ENCODE peak calls at places on chromosomes 11 and 22, in four cellular contexts. W is activated T-helper 9 cell treated with anti-CD3 and anti-CD28 coated beads, Interleukin-2, amount 50 U/mL, for 16 hours; M is aorta; F is stimulated activated CD4-positive, alpha-beta T cell treated with anti-CD3 and anti-CD28 coated beads, Interleukin-4, amount 100 ng/mL, for 1 hour. T is an unnamed sample.

GRCh38 chr11:69542314-69543168 is 61.1 kb downstream of the LINC01488 start:
- DNase-seq in F (no peak), W (no peak), M (peak), T (no peak)

GRCh38 chr11:124899376-124900145 is 1.9 kb upstream of the ROBO4 start:
- DNase-seq in W (no peak), M (no peak), F (no peak), T (peak)

GRCh38 chr11:62360685-62361084 is 23.4 kb downstream of the ASRGL1 start:
- DNase-seq in M (no peak), F (no peak), W (no peak), T (no peak)

GRCh38 chr22:28444659-28445058 is 235.0 kb downstream of the TTC28 start:
- DNase-seq in W (no peak), M (no peak), F (no peak), T (no peak)

GRCh38 chr22:19121631-19122142 is 525 bp downstream of the DGCR2 start:
- DNase-seq in M (peak), F (peak), W (peak), T (peak)

GRCh38 chr11:111550258-111550657 is 9.7 kb downstream of the LAYN start:
- DNase-seq in W (no peak), M (no peak), F (no peak), T (no peak)

GRCh38 chr11:12556788-12557384 is 117.3 kb upstream of the TEAD1 start:
- DNase-seq in M (peak), F (no peak), W (no peak), T (peak)

GRCh38 chr11:7485136-7485853 is at the start of gene OLFML1:
- DNase-seq in M (no peak), W (no peak), F (no peak), T (no peak)

GRCh38 chr22:39184586-39185577 is 32.4 kb upstream of the CBX7 start:
- DNase-seq in F (no peak), W (no peak), M (peak), T (no peak)

GRCh38 chr22:43471606-43472135 is 59.9 kb downstream of the MPPED1 start:
- DNase-seq in M (peak), F (no peak), W (no peak), T (no peak)

T was measured in tibial artery.